ENCODE peak calls at places on chromosomes 7 and 10, in four cellular contexts. One of them, this sample, is unnamed.
A peak's percentile ranks its signal among the peaks of the same experiment; 100 is the strongest.

GRCh38 chr10:103280505-103280904 is 3.6 kb downstream of the INA start:
- DNase-seq in DMS153: no peak
- DNase-seq in HT-29: no peak
- DNase-seq in CD8-positive, alpha-beta T cell: no peak
- DNase-seq in this sample: no peak

GRCh38 chr10:77442790-77443189 is 194.8 kb downstream of the KCNMA1 start:
- DNase-seq in DMS153: peak; percentile 75
- DNase-seq in HT-29: no peak
- DNase-seq in CD8-positive, alpha-beta T cell: no peak
- DNase-seq in this sample: no peak

GRCh38 chr7:5063698-5064097 is 18.0 kb downstream of the RBAK start:
- DNase-seq in DMS153: no peak
- DNase-seq in HT-29: no peak
- DNase-seq in CD8-positive, alpha-beta T cell: no peak
- DNase-seq in this sample: no peak

GRCh38 chr7:24401628-24402593 is 117.9 kb downstream of the NPY start:
- DNase-seq in DMS153: peak; percentile 41
- DNase-seq in HT-29: peak; percentile 59
- DNase-seq in CD8-positive, alpha-beta T cell: no peak
- DNase-seq in this sample: no peak

GRCh38 chr10:35336921-35337741 is 822 bp downstream of the CCNY start:
- DNase-seq in DMS153: no peak
- DNase-seq in HT-29: peak; percentile 39
- DNase-seq in CD8-positive, alpha-beta T cell: no peak
- DNase-seq in this sample: peak; percentile 52

GRCh38 chr7:113289140-113289740 is 170.9 kb upstream of the SMIM30 start:
- DNase-seq in DMS153: peak; percentile 7
- DNase-seq in HT-29: peak; percentile 75
- DNase-seq in CD8-positive, alpha-beta T cell: no peak
- DNase-seq in this sample: no peak

GRCh38 chr10:61760943-61761824 is 98.5 kb downstream of the CABCOCO1 start:
- DNase-seq in DMS153: no peak
- DNase-seq in HT-29: peak; percentile 84
- DNase-seq in CD8-positive, alpha-beta T cell: no peak
- DNase-seq in this sample: no peak

GRCh38 chr10:12586724-12587123 is 237.4 kb downstream of the CAMK1D start:
- DNase-seq in DMS153: no peak
- DNase-seq in HT-29: no peak
- DNase-seq in CD8-positive, alpha-beta T cell: no peak
- DNase-seq in this sample: no peak

GRCh38 chr7:94206295-94206694 is 188.4 kb upstream of the COL1A2 start:
- DNase-seq in DMS153: no peak
- DNase-seq in HT-29: no peak
- DNase-seq in CD8-positive, alpha-beta T cell: no peak
- DNase-seq in this sample: no peak

GRCh38 chr10:33155720-33156638 is 178.5 kb downstream of the NRP1 start:
- DNase-seq in DMS153: peak; percentile 13
- DNase-seq in HT-29: peak; percentile 87
- DNase-seq in CD8-positive, alpha-beta T cell: no peak
- DNase-seq in this sample: no peak

GRCh38 chr7:6536899-6537298 is 14.4 kb downstream of the GRID2IP start:
- DNase-seq in DMS153: no peak
- DNase-seq in HT-29: no peak
- DNase-seq in CD8-positive, alpha-beta T cell: no peak
- DNase-seq in this sample: peak; percentile 72

GRCh38 chr7:144519900-144520299 is 116.4 kb upstream of the NOBOX start:
- DNase-seq in DMS153: no peak
- DNase-seq in HT-29: no peak
- DNase-seq in CD8-positive, alpha-beta T cell: no peak
- DNase-seq in this sample: no peak

GRCh38 chr7:41047789-41048191 is 655.1 kb downstream of the INHBA start:
- DNase-seq in DMS153: no peak
- DNase-seq in HT-29: peak; percentile 48
- DNase-seq in CD8-positive, alpha-beta T cell: no peak
- DNase-seq in this sample: no peak

GRCh38 chr10:70131560-70131937 is 1.1 kb downstream of the AIFM2 start:
- DNase-seq in DMS153: no peak
- DNase-seq in HT-29: peak; percentile 19
- DNase-seq in CD8-positive, alpha-beta T cell: no peak
- DNase-seq in this sample: no peak

GRCh38 chr10:109973430-109973829 is 34.4 kb upstream of the ADD3 start:
- DNase-seq in DMS153: no peak
- DNase-seq in HT-29: no peak
- DNase-seq in CD8-positive, alpha-beta T cell: no peak
- DNase-seq in this sample: no peak

GRCh38 chr7:116706668-116707126 is 34.7 kb downstream of the MET start:
- DNase-seq in DMS153: peak; percentile 31
- DNase-seq in HT-29: peak; percentile 68
- DNase-seq in CD8-positive, alpha-beta T cell: no peak
- DNase-seq in this sample: no peak

GRCh38 chr10:125392140-125392539 is 231.8 kb upstream of the CTBP2 start:
- DNase-seq in DMS153: no peak
- DNase-seq in HT-29: no peak
- DNase-seq in CD8-positive, alpha-beta T cell: no peak
- DNase-seq in this sample: no peak

GRCh38 chr10:83153714-83154113 is 985.6 kb upstream of the GHITM start:
- DNase-seq in DMS153: no peak
- DNase-seq in HT-29: no peak
- DNase-seq in CD8-positive, alpha-beta T cell: no peak
- DNase-seq in this sample: no peak

GRCh38 chr10:3169271-3169670 is 3.3 kb downstream of the PITRM1 start:
- DNase-seq in DMS153: no peak
- DNase-seq in HT-29: no peak
- DNase-seq in CD8-positive, alpha-beta T cell: no peak
- DNase-seq in this sample: no peak

GRCh38 chr7:117654780-117655179 is 175.0 kb downstream of the CFTR start:
- DNase-seq in DMS153: no peak
- DNase-seq in HT-29: no peak
- DNase-seq in CD8-positive, alpha-beta T cell: no peak
- DNase-seq in this sample: no peak

GRCh38 chr10:63114031-63114814 is 18.9 kb upstream of the NRBF2 start:
- DNase-seq in DMS153: no peak
- DNase-seq in HT-29: no peak
- DNase-seq in CD8-positive, alpha-beta T cell: no peak
- DNase-seq in this sample: no peak

GRCh38 chr10:26357203-26357602 is 80.9 kb upstream of the APBB1IP start:
- DNase-seq in DMS153: no peak
- DNase-seq in HT-29: no peak
- DNase-seq in CD8-positive, alpha-beta T cell: no peak
- DNase-seq in this sample: no peak